ENCODE peak calls at places on chromosome 3, in eight cellular contexts. F is HCT116, K is stomach, V is sigmoid colon, A is spleen, P is transverse colon, I is GM12878, G is K562. W is an unnamed sample. For H3K4me1, the result is how much of the 10 kb centered on the place peaks cover.

GRCh38 chr3:100789582-100789981 is 80.3 kb downstream of the TFG start:
- DNase-seq in F (no peak), K (no peak), I (no peak), V (no peak), G (no peak), P (no peak), A (no peak), W (no peak)

GRCh38 chr3:147483578-147483977 is 74.4 kb downstream of the ZIC1 start:
- DNase-seq in G (no peak), A (no peak), K (no peak), I (no peak), F (no peak), P (no peak), V (no peak), W (no peak)

GRCh38 chr3:88034463-88034862 is 24.3 kb downstream of the CGGBP1 start:
- DNase-seq in A (no peak), V (no peak), G (peak), I (no peak), F (no peak), P (no peak), K (no peak), W (no peak)

GRCh38 chr3:60316121-60316783 is 935.0 kb downstream of the FHIT start:
- DNase-seq in K (no peak), P (no peak), F (no peak), V (no peak), G (no peak), I (no peak), A (no peak), W (no peak)

GRCh38 chr3:87719060-87719459 is 339.7 kb downstream of the CGGBP1 start:
- DNase-seq in G (no peak), V (no peak), K (no peak), F (no peak), P (no peak), I (no peak), A (no peak), W (no peak)

GRCh38 chr3:71930056-71930991 is 145.4 kb upstream of the PROK2 start:
- DNase-seq in V (no peak), F (peak), P (no peak), K (no peak), I (no peak), A (no peak), G (peak), W (no peak)

GRCh38 chr3:59451041-59451763 is 401.4 kb upstream of the CFAP20DC start:
- DNase-seq in I (peak), G (no peak), K (no peak), V (no peak), F (no peak), P (peak), A (no peak), W (no peak)

GRCh38 chr3:59482684-59483083 is 432.9 kb upstream of the CFAP20DC start:
- DNase-seq in F (no peak), I (no peak), G (no peak), A (no peak), V (no peak), K (no peak), P (no peak), W (no peak)

GRCh38 chr3:114285648-114286230 is 8.1 kb upstream of the TIGIT start:
- DNase-seq in V (no peak), P (no peak), I (no peak), A (no peak), F (no peak), K (no peak), G (no peak), W (no peak)

GRCh38 chr3:58748024-58748423 is 81.5 kb upstream of the FAM3D start:
- DNase-seq in I (no peak), G (no peak), K (no peak), F (no peak), A (no peak), V (no peak), P (no peak), W (no peak)

GRCh38 chr3:70249509-70250160 is 62.8 kb downstream of the MDFIC2 start:
- DNase-seq in P (no peak), G (no peak), K (no peak), I (no peak), A (no peak), V (no peak), F (no peak), W (no peak)

GRCh38 chr3:25381083-25381482 is 47.0 kb upstream of the RARB start:
- DNase-seq in G (no peak), P (no peak), K (no peak), V (no peak), F (no peak), A (no peak), I (no peak), W (no peak)

GRCh38 chr3:54882114-54882833 is 45.6 kb downstream of the LRTM1 start:
- DNase-seq in K (no peak), A (no peak), P (no peak), G (no peak), I (no peak), F (no peak), V (no peak), W (no peak)

GRCh38 chr3:114565201-114565600 is 271.4 kb downstream of the TIGIT start:
- DNase-seq in P (peak), V (peak), G (no peak), K (no peak), I (no peak), A (no peak), F (no peak), W (peak)

GRCh38 chr3:169811606-169812123 is 1.0 kb upstream of the LRRIQ4 start:
- DNase-seq in P (no peak), A (no peak), K (no peak), G (no peak), F (no peak), V (no peak), I (no peak), W (no peak)

GRCh38 chr3:128453521-128454309 is 13.0 kb downstream of the DNAJB8 start:
- DNase-seq in A (no peak), V (no peak), P (no peak), I (no peak), G (no peak), K (no peak), F (no peak), W (no peak)

GRCh38 chr3:171801738-171802600 is 8.3 kb downstream of the PLD1 start:
- DNase-seq in F (no peak), K (no peak), A (no peak), I (peak), P (no peak), V (no peak), G (no peak), W (no peak)

GRCh38 chr3:156750874-156751245 is 75.3 kb upstream of the LEKR1 start:
- DNase-seq in I (no peak), F (no peak), K (no peak), A (no peak), P (no peak), V (no peak), G (no peak), W (no peak)

GRCh38 chr3:106004137-106004600 is 135.4 kb upstream of the CBLB start:
- DNase-seq in A (no peak), P (no peak), V (no peak), F (no peak), K (no peak), G (peak), I (no peak), W (no peak)

GRCh38 chr3:135803291-135803690 is 162.2 kb upstream of the PPP2R3A start:
- DNase-seq in K (no peak), I (no peak), A (no peak), V (no peak), G (no peak), F (no peak), P (no peak), W (no peak)

GRCh38 chr3:128404276-128405062 is 62.2 kb downstream of the DNAJB8 start:
- DNase-seq in P (no peak), A (no peak), K (no peak), F (no peak), G (no peak), V (no peak), I (no peak), W (no peak)

GRCh38 chr3:33855884-33856546 is 57.6 kb downstream of the PDCD6IP start:
- DNase-seq in V (no peak), K (no peak), A (no peak), F (no peak), I (no peak), P (no peak), G (no peak), W (no peak)

GRCh38 chr3:55569033-55569518 is 82.0 kb upstream of the WNT5A start:
- DNase-seq in G (no peak), P (no peak), F (no peak), I (no peak), V (no peak), A (no peak), K (no peak), W (no peak)

GRCh38 chr3:190183121-190183520 is 62.4 kb upstream of the P3H2 start:
- DNase-seq in P (no peak), I (no peak), V (no peak), G (no peak), F (no peak), A (no peak), K (no peak), W (no peak)

GRCh38 chr3:4744405-4745239 is 234.6 kb upstream of the BHLHE40 start:
- DNase-seq in F (no peak), V (no peak), G (no peak), I (no peak), K (no peak), P (no peak), A (no peak), W (no peak)

GRCh38 chr3:126956866-126957650 is 25.9 kb upstream of the PLXNA1 start:
- DNase-seq in G (no peak), A (peak), V (peak), F (no peak), K (no peak), P (no peak), I (no peak), W (peak)

GRCh38 chr3:50930371-50931208 is 255.9 kb downstream of the DOCK3 start:
- DNase-seq in A (no peak), V (no peak), P (no peak), I (no peak), K (no peak), F (no peak), G (no peak), W (no peak)

GRCh38 chr3:182325213-182325941 is 467.9 kb upstream of the ATP11B start:
- DNase-seq in F (no peak), G (no peak), A (no peak), P (no peak), V (no peak), I (peak), K (no peak), W (no peak)

GRCh38 chr3:36461588-36461987 is 81.3 kb downstream of the STAC start:
- DNase-seq in V (no peak), I (no peak), G (no peak), F (no peak), A (no peak), P (no peak), K (no peak), W (no peak)

GRCh38 chr3:142889263-142890014 is 556 bp upstream of the PCOLCE2 start:
- DNase-seq in P (no peak), F (no peak), K (no peak), G (no peak), V (no peak), I (no peak), A (no peak), W (no peak)

GRCh38 chr3:157132341-157132740 is 27.6 kb downstream of the CCNL1 start:
- DNase-seq in I (no peak), A (no peak), V (no peak), F (no peak), K (no peak), P (no peak), G (no peak), W (no peak)

GRCh38 chr3:169668957-169669681 is 5.6 kb upstream of the MECOM start:
- DNase-seq in I (no peak), P (peak), A (peak), F (peak), G (peak), V (peak), K (peak), W (no peak)

GRCh38 chr3:182740710-182741109 is 52.6 kb upstream of the ATP11B start:
- DNase-seq in K (peak), I (no peak), A (no peak), P (peak), G (no peak), F (peak), V (no peak), W (no peak)

GRCh38 chr3:169348981-169349942 is 314.2 kb downstream of the MECOM start:
- DNase-seq in F (no peak), I (no peak), G (no peak), P (no peak), A (no peak), K (no peak), V (no peak), W (no peak)

GRCh38 chr3:197953325-197953724 is 3.3 kb downstream of the RPL35A start:
- DNase-seq in K (no peak), G (no peak), P (no peak), V (no peak), I (no peak), F (no peak), A (no peak), W (no peak)
- TF ChIP-seq POLR2A in K (no peak), G (peak), P (no peak), V (no peak), I (no peak), F (no peak), A (no peak), W (no peak)

DNA sequence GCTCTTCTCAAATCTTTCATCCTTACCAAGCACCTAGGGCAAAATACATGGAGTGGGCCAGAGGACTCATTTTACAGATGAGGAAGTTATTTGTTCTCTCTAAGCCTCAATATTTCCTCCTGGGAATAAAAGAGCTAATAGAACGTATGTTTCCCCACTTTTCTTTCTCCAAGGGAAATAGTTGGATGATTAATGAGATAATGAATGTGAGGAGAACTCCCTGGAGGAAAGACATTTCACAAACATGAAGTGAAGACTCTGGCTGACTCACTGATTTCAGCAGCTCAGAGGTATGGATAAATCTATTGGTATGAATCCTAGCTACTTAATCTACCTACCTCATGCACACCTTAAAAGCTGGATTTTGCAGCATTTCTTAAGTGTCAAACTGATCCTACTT is 98.4 kb downstream of the ECT2 start:
- DNase-seq in V (no peak), A (no peak), G (no peak), P (no peak), K (no peak), F (no peak), I (no peak), W (no peak)
- TF ChIP-seq POLR2AphosphoS5 in V (no peak), A (no peak), G (no peak), P (no peak), K (no peak), F (no peak), I (no peak), W (no peak)

GRCh38 chr3:39412668-39413260 is 6.2 kb downstream of the RPSA start:
- DNase-seq in K (no peak), F (no peak), G (no peak), V (no peak), P (no peak), A (no peak), I (no peak), W (no peak)
- H3K4me1 ChIP-seq in K (under half), F (under half), G (under half), V (under half), P (under half), A (under half), I (under half), W (under half)

GRCh38 chr3:12994607-12995388 is 78.4 kb downstream of the IQSEC1 start:
- DNase-seq in G (peak), P (peak), I (no peak), V (peak), K (peak), F (peak), A (peak), W (peak)
- TF ChIP-seq POLR2A in G (peak), P (peak), I (peak), V (peak), K (no peak), F (no peak), A (no peak), W (peak)

DNA sequence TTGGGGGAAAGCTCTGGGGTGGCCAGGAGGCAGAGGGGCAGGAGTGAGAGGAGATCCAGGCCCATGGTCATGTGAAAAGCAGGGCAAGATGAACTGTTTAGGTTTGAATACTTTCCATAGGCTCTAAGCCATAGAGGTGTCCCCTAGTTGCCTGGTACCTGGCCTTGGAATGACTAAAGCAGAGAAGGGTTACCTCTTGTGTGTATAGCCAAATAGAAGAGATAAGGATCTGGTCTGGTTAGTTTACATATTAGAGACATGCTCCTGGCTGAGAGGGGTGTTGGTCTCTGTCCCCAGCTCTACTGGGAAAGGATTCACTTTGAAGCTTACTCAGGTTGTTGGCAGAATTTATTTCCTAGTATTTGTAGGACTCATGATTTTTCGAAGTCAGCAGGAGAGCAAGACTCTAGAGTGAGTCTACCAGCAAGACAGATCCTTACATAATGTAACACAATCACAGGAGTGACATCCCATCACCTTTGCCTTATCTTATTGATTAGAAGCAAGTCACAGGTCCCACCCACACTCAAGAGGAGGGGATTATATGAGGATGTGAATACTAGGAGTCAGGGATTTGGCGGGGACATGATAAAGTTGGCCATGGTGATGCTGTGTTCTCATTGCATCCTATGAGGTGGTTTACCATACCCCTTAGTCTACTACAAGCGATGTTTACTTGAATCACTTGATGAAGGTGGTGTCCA is 11.4 kb upstream of the TM4SF1 start:
- DNase-seq in P (no peak), A (no peak), V (no peak), K (no peak), G (no peak), I (no peak), F (no peak), W (no peak)
- TF ChIP-seq POLR2AphosphoS5 in P (no peak), A (no peak), V (no peak), K (no peak), G (no peak), I (no peak), F (no peak), W (no peak)